ENCODE peak calls at places on chromosomes 16 and 17, in nine cellular contexts. O is heart left ventricle, L is astrocyte of the spinal cord, K is H9, H is brain microvascular endothelial cell, T is neural crest cell, Z is MCF 10A, J is tibial artery, Q is WTC11. Y is an unnamed sample.

GRCh38 chr17:16301963-16302855 is 51.1 kb downstream of the CENPV start:
- DNase-seq in O (no peak), L (no peak), K (no peak), H (peak), T (no peak), Z (no peak), J (no peak), Q (no peak), Y (no peak)

GRCh38 chr16:55021595-55022475 is 91.2 kb downstream of the IRX5 start:
- DNase-seq in O (no peak), L (peak), K (peak), H (peak), T (no peak), Z (peak), J (peak), Q (peak), Y (no peak)

GRCh38 chr16:24800586-24800985 is 45.2 kb upstream of the SLC5A11 start:
- DNase-seq in O (no peak), L (peak), K (no peak), H (peak), T (no peak), Z (peak), J (no peak), Q (no peak), Y (no peak)

GRCh38 chr17:49738456-49739163 is 25.3 kb downstream of the FAM117A start:
- DNase-seq in O (no peak), L (no peak), K (no peak), H (no peak), T (no peak), Z (no peak), J (no peak), Q (no peak), Y (no peak)

GRCh38 chr17:8711291-8711690 is 33.3 kb downstream of the CCDC42 start:
- DNase-seq in O (no peak), L (no peak), K (no peak), H (no peak), T (no peak), Z (no peak), J (peak), Q (no peak), Y (no peak)

GRCh38 chr17:6381052-6381451 is 53.9 kb downstream of the AIPL1 start:
- DNase-seq in O (no peak), L (no peak), K (no peak), H (no peak), T (no peak), Z (no peak), J (no peak), Q (no peak), Y (no peak)

GRCh38 chr17:75776399-75777242 is 8.0 kb upstream of the UNK start:
- DNase-seq in O (no peak), L (no peak), K (no peak), H (no peak), T (no peak), Z (no peak), J (peak), Q (no peak), Y (no peak)

GRCh38 chr17:7767425-7768021 is 50.0 kb downstream of the DNAH2 start:
- DNase-seq in O (no peak), L (peak), K (no peak), H (no peak), T (no peak), Z (no peak), J (no peak), Q (no peak), Y (no peak)

GRCh38 chr16:86714166-86714565 is 135.8 kb downstream of the FOXL1 start:
- DNase-seq in O (no peak), L (no peak), K (no peak), H (peak), T (no peak), Z (peak), J (no peak), Q (no peak), Y (no peak)

GRCh38 chr16:74465851-74466685 is 44.8 kb upstream of the CLEC18B start:
- DNase-seq in O (peak), L (no peak), K (no peak), H (no peak), T (no peak), Z (no peak), J (no peak), Q (no peak), Y (no peak)

GRCh38 chr17:2025622-2026309 is 632 bp upstream of the RTN4RL1 start:
- DNase-seq in O (peak), L (peak), K (peak), H (peak), T (peak), Z (peak), J (peak), Q (peak), Y (peak)

GRCh38 chr17:45143767-45144198 is 4.5 kb upstream of the HEXIM1 start:
- DNase-seq in O (peak), L (peak), K (peak), H (peak), T (no peak), Z (no peak), J (peak), Q (peak), Y (peak)

GRCh38 chr17:80477647-80478478 is 1.5 kb upstream of the NPTX1 start:
- DNase-seq in O (no peak), L (peak), K (peak), H (peak), T (peak), Z (no peak), J (no peak), Q (peak), Y (no peak)

GRCh38 chr17:9772658-9773057 is 18.7 kb downstream of the DHRS7C start:
- DNase-seq in O (no peak), L (no peak), K (no peak), H (no peak), T (no peak), Z (no peak), J (peak), Q (no peak), Y (no peak)

GRCh38 chr17:58006563-58006923 is 503 bp downstream of the SRSF1 start:
- DNase-seq in O (peak), L (peak), K (peak), H (peak), T (peak), Z (peak), J (peak), Q (peak), Y (peak)

DNA sequence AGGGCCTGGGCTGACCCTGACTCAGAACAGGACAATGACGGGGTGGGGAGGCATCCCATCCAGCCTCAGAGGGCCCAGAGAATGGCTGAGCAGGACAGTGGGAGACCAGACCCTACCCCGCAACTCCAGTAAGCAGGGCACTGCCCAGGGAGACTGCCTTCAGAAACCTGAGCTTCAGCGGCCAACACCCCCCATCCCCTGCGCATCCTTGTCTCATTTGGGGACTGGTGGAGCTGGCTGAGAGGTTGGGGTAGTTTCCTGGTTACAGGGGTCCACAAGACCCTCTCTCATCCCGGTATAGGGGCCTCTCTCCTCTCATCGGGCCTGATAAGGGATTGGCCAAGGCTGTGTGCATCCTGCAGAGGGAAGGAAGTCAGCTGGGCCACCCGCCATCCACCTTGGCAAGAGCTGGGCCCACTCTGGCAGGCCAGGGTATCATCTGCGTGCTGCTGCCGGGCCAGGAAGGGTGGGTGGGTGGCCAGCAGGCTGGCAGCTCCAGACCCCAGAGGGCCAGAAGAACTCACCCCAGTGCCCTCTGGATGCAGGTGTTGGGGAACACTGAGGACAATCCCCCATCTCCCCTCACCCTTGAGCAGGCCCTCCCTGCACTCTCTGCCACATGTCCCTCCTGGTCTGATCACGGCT is 229.1 kb downstream of the KATNIP start:
- DNase-seq in O (no peak), L (no peak), K (no peak), H (no peak), T (no peak), Z (no peak), J (no peak), Q (no peak), Y (no peak)
- TF ChIP-seq CTCF in O (no peak), L (no peak), K (no peak), H (no peak), T (no peak), Z (no peak), J (no peak), Q (no peak), Y (no peak)

GRCh38 chr17:4898927-4899326 is 409 bp upstream of the C17orf107 start:
- DNase-seq in O (no peak), L (no peak), K (no peak), H (no peak), T (no peak), Z (no peak), J (no peak), Q (no peak), Y (no peak)
- TF ChIP-seq CTCF in O (no peak), L (no peak), K (no peak), H (no peak), T (no peak), Z (no peak), J (no peak), Q (no peak), Y (no peak)

DNA sequence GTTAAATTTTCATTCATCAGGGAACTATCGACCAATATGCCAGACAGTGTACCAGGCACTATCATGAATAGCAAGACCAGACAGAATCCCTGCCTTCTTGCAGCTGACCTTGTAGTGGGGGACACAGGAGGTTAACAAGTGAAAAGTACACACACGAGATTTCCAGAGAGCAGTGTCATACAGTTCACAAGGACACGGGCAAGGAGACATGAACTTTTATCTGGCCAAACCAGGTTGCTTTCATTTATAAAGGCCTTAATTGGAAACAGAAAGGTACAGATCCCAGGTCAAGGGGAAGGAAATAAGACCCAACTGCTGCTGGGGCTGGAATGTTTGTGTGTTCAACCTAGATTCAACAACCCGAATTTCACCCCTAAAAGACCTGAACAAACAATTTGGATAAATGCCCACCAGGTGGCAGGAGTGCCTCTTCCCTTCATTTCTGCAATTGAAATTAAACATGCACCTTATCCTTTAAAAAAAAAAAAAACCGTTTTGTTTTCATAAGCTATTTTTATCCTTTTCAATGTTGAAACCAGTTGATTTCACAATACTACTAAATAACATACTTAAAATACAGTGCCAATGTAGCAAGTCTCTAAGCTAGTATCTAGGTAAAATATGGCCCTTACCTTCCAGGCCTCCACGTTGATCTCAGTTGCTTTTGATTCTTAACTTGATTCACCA is 65.9 kb downstream of the EMP2 start:
- DNase-seq in O (no peak), L (peak), K (no peak), H (peak), T (peak), Z (peak), J (no peak), Q (peak), Y (peak)
- TF ChIP-seq CTCF in O (peak), L (peak), K (peak), H (peak), T (peak), Z (peak), J (peak), Q (peak), Y (peak)

GRCh38 chr17:74177018-74177450 is 26.4 kb upstream of the RPL38 start:
- DNase-seq in O (no peak), L (no peak), K (no peak), H (no peak), T (no peak), Z (peak), J (no peak), Q (no peak), Y (no peak)
- TF ChIP-seq CTCF in O (peak), L (no peak), K (no peak), H (no peak), T (no peak), Z (no peak), J (no peak), Q (no peak), Y (no peak)

GRCh38 chr17:47950448-47950847 is 7.2 kb downstream of the PRR15L start:
- DNase-seq in O (no peak), L (no peak), K (no peak), H (no peak), T (no peak), Z (no peak), J (no peak), Q (no peak), Y (no peak)

GRCh38 chr17:47956818-47957590 is 679 bp downstream of the PRR15L start:
- DNase-seq in O (no peak), L (no peak), K (no peak), H (no peak), T (no peak), Z (peak), J (no peak), Q (no peak), Y (no peak)

GRCh38 chr17:47955497-47956461 is 1.9 kb downstream of the PRR15L start:
- DNase-seq in O (no peak), L (no peak), K (no peak), H (no peak), T (no peak), Z (peak), J (no peak), Q (no peak), Y (no peak)

GRCh38 chr17:47952181-47953021 is 5.3 kb downstream of the PRR15L start:
- DNase-seq in O (no peak), L (no peak), K (no peak), H (no peak), T (no peak), Z (no peak), J (no peak), Q (no peak), Y (no peak)

DNA sequence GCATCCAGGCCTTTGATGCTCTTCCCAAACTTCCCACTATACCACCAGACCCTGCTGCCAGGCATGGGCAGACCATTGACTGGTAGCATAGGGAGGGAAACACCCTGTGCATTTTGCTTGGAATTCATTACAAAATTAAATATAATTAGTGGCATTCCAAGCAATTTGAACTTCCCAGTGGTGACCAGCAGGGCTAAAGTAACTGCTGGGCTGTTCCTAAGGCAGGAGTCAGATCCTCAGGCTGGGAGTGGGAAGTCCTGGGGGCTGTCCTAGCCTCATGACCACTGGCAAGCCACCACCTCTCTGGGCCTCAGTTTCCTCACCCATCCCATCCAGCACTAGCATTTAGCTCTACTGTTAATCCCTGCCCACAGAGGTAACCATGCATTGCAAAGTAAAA is 3.7 kb downstream of the PRR15L start:
- DNase-seq in O (no peak), L (no peak), K (no peak), H (no peak), T (no peak), Z (no peak), J (no peak), Q (no peak), Y (no peak)
- TF ChIP-seq CTCF in O (no peak), L (no peak), K (peak), H (peak), T (peak), Z (no peak), J (no peak), Q (no peak), Y (no peak)

GRCh38 chr16:52816993-52817392 is 235.7 kb downstream of the CHD9NB start:
- DNase-seq in O (no peak), L (no peak), K (no peak), H (no peak), T (no peak), Z (no peak), J (no peak), Q (no peak), Y (no peak)
- TF ChIP-seq CTCF in O (no peak), L (no peak), K (no peak), H (no peak), T (no peak), Z (no peak), J (no peak), Q (no peak), Y (no peak)